ENCODE peak calls at places on chromosome 1, in ten cellular contexts. F is cerebellar cortex, S is pancreas, G is RCC 7860, M is mesenchymal stem cell, A is NCI-H1105 treated with DMSO at 0.1 percent for 48 hours, C is M059J, X is NCI-H1930, Z is anterior cingulate cortex, N is GM04503. E is an unnamed sample.
A peak's percentile ranks its signal among the peaks of the same experiment; 100 is the strongest.

GRCh38 chr1:205915354-205915990 is 27.8 kb downstream of the SLC26A9 start:
- DNase-seq in F (peak; percentile 70), S (no peak), G (no peak), M (no peak), A (no peak), C (no peak), X (no peak), Z (no peak), N (no peak), E (no peak)

GRCh38 chr1:28395181-28395580 is 25.6 kb downstream of the PHACTR4 start:
- DNase-seq in F (no peak), S (no peak), G (no peak), M (peak; percentile 41), A (no peak), C (no peak), X (no peak), Z (no peak), N (no peak), E (no peak)

GRCh38 chr1:169727307-169727706 is 6.6 kb downstream of the SELE start:
- DNase-seq in F (no peak), S (no peak), G (no peak), M (no peak), A (no peak), C (no peak), X (no peak), Z (no peak), N (no peak), E (no peak)

GRCh38 chr1:236129315-236129714 is 13.0 kb upstream of the GPR137B start:
- DNase-seq in F (no peak), S (no peak), G (no peak), M (no peak), A (no peak), C (no peak), X (no peak), Z (no peak), N (no peak), E (no peak)

GRCh38 chr1:201190624-201191051 is at the start of gene IGFN1:
- DNase-seq in F (peak; percentile 82), S (no peak), G (peak; percentile 82), M (no peak), A (peak; percentile 16), C (peak; percentile 18), X (no peak), Z (no peak), N (no peak), E (no peak)

GRCh38 chr1:92996131-92996463 is 34.8 kb upstream of the DIPK1A start:
- DNase-seq in F (no peak), S (no peak), G (no peak), M (no peak), A (no peak), C (no peak), X (no peak), Z (no peak), N (no peak), E (no peak)

GRCh38 chr1:87528754-87529517 is 200.3 kb downstream of the LMO4 start:
- DNase-seq in F (no peak), S (no peak), G (no peak), M (no peak), A (no peak), C (no peak), X (no peak), Z (no peak), N (no peak), E (no peak)

GRCh38 chr1:60990719-60991100 is 91.7 kb upstream of the NFIA start:
- DNase-seq in F (no peak), S (no peak), G (no peak), M (no peak), A (no peak), C (no peak), X (no peak), Z (no peak), N (no peak), E (no peak)

GRCh38 chr1:234956821-234957329 is 171.8 kb downstream of the TOMM20 start:
- DNase-seq in F (peak; percentile 69), S (no peak), G (peak; percentile 46), M (no peak), A (peak; percentile 24), C (peak; percentile 21), X (no peak), Z (no peak), N (no peak), E (no peak)

GRCh38 chr1:10692401-10693021 is 103.9 kb downstream of the CASZ1 start:
- DNase-seq in F (peak; percentile 23), S (peak; percentile 70), G (peak; percentile 17), M (no peak), A (peak; percentile 66), C (peak; percentile 27), X (peak; percentile 14), Z (no peak), N (no peak), E (no peak)

GRCh38 chr1:10637400-10637799 is 159.0 kb downstream of the CASZ1 start:
- DNase-seq in F (no peak), S (no peak), G (no peak), M (no peak), A (no peak), C (no peak), X (no peak), Z (no peak), N (no peak), E (no peak)

GRCh38 chr1:13540871-13541270 is 27.1 kb upstream of the LRRC38 start:
- DNase-seq in F (peak; percentile 15), S (no peak), G (no peak), M (no peak), A (no peak), C (no peak), X (no peak), Z (no peak), N (no peak), E (no peak)

GRCh38 chr1:65626003-65626402 is 166.7 kb upstream of the PDE4B start:
- DNase-seq in F (no peak), S (no peak), G (no peak), M (no peak), A (no peak), C (no peak), X (no peak), Z (no peak), N (no peak), E (no peak)

GRCh38 chr1:80534606-80535360 is 1266.0 kb upstream of the ADGRL2 start:
- DNase-seq in F (no peak), S (no peak), G (peak; percentile 85), M (peak; percentile 43), A (peak; percentile 8), C (no peak), X (no peak), Z (no peak), N (no peak), E (no peak)

GRCh38 chr1:157043685-157044084 is 1.9 kb downstream of the ARHGEF11 start:
- DNase-seq in F (no peak), S (no peak), G (no peak), M (no peak), A (no peak), C (no peak), X (no peak), Z (no peak), N (no peak), E (no peak)

GRCh38 chr1:168112673-168113305 is 23.9 kb downstream of the GPR161 start:
- DNase-seq in F (no peak), S (no peak), G (peak; percentile 83), M (peak; percentile 69), A (peak; percentile 89), C (peak; percentile 95), X (no peak), Z (no peak), N (no peak), E (no peak)

GRCh38 chr1:232786845-232787455 is 18.3 kb upstream of the MAP10 start:
- DNase-seq in F (no peak), S (no peak), G (no peak), M (no peak), A (no peak), C (no peak), X (no peak), Z (no peak), N (no peak), E (no peak)

GRCh38 chr1:53316058-53316741 is 11.7 kb downstream of the LRP8 start:
- DNase-seq in F (no peak), S (no peak), G (no peak), M (peak; percentile 32), A (no peak), C (peak; percentile 12), X (no peak), Z (no peak), N (no peak), E (no peak)

GRCh38 chr1:182809414-182809957 is 19.9 kb downstream of the NPL start:
- DNase-seq in F (no peak), S (no peak), G (no peak), M (no peak), A (no peak), C (peak; percentile 40), X (no peak), Z (no peak), N (no peak), E (no peak)

GRCh38 chr1:59673575-59674467 is 140.9 kb upstream of the HOOK1 start:
- DNase-seq in F (no peak), S (peak; percentile 47), G (no peak), M (no peak), A (no peak), C (no peak), X (no peak), Z (no peak), N (no peak), E (no peak)

GRCh38 chr1:44801491-44802305 is 1.5 kb downstream of the PLK3 start:
- DNase-seq in F (no peak), S (peak; percentile 35), G (no peak), M (peak; percentile 38), A (no peak), C (no peak), X (no peak), Z (no peak), N (no peak), E (no peak)

GRCh38 chr1:200732438-200732837 is 6.3 kb upstream of the CAMSAP2 start:
- DNase-seq in F (no peak), S (no peak), G (no peak), M (no peak), A (no peak), C (no peak), X (no peak), Z (no peak), N (no peak), E (no peak)

GRCh38 chr1:209248649-209249279 is 334.8 kb upstream of the CAMK1G start:
- DNase-seq in F (peak; percentile 72), S (peak; percentile 19), G (peak; percentile 57), M (peak; percentile 48), A (peak; percentile 77), C (peak; percentile 65), X (peak; percentile 54), Z (peak; percentile 7), N (no peak), E (no peak)

GRCh38 chr1:65011983-65012382 is 45.6 kb upstream of the JAK1 start:
- DNase-seq in F (no peak), S (no peak), G (no peak), M (no peak), A (no peak), C (no peak), X (no peak), Z (no peak), N (no peak), E (no peak)

GRCh38 chr1:161258439-161259386 is at the start of gene PCP4L1:
- DNase-seq in F (peak; percentile 44), S (peak; percentile 57), G (no peak), M (peak; percentile 45), A (peak; percentile 73), C (peak; percentile 37), X (peak; percentile 60), Z (peak; percentile 7), N (no peak), E (no peak)

GRCh38 chr1:10082785-10083479 is 50.2 kb downstream of the UBE4B start:
- DNase-seq in F (no peak), S (no peak), G (no peak), M (peak; percentile 69), A (no peak), C (no peak), X (no peak), Z (no peak), N (peak; percentile 51), E (no peak)

GRCh38 chr1:39671433-39671792 is 494 bp downstream of the NT5C1A start:
- DNase-seq in F (peak; percentile 73), S (peak; percentile 20), G (no peak), M (no peak), A (no peak), C (no peak), X (no peak), Z (peak; percentile 18), N (no peak), E (no peak)

GRCh38 chr1:20787775-20788488 is 825 bp upstream of the HP1BP3 start:
- DNase-seq in F (no peak), S (no peak), G (no peak), M (peak; percentile 89), A (peak; percentile 64), C (peak; percentile 61), X (no peak), Z (no peak), N (no peak), E (no peak)

E was measured in cerebellar nuclear complex.